ENCODE peak calls at places on chromosome 3, in seven cellular contexts. C is testis, Q is stomach, Y is ascending aorta, U is dorsolateral prefrontal cortex, H is cardiac muscle cell, G is transverse colon. L is an unnamed sample.

GRCh38 chr3:144415492-144415891 is 443.9 kb downstream of the DIPK2A start:
- DNase-seq in Y (no peak), G (no peak), C (no peak), H (no peak), U (no peak), Q (no peak), L (no peak)

GRCh38 chr3:17420668-17421067 is 321.8 kb downstream of the TBC1D5 start:
- DNase-seq in H (no peak), Q (no peak), U (no peak), Y (no peak), G (no peak), C (no peak), L (no peak)

GRCh38 chr3:132874701-132875100 is 152.5 kb upstream of the NPHP3 start:
- DNase-seq in U (no peak), Q (no peak), G (no peak), H (no peak), Y (no peak), C (no peak), L (no peak)

GRCh38 chr3:87088366-87088983 is 97.5 kb upstream of the VGLL3 start:
- DNase-seq in C (no peak), Q (no peak), G (no peak), Y (no peak), U (no peak), H (peak), L (no peak)

GRCh38 chr3:4722103-4722502 is 229.0 kb downstream of the ITPR1 start:
- DNase-seq in H (peak), Q (no peak), Y (no peak), G (peak), C (peak), U (peak), L (no peak)

GRCh38 chr3:66592927-66593625 is 92.3 kb upstream of the LRIG1 start:
- DNase-seq in U (no peak), C (no peak), Q (no peak), G (no peak), Y (no peak), H (no peak), L (no peak)

GRCh38 chr3:113264249-113264648 is 52.9 kb downstream of the BOC start:
- DNase-seq in G (no peak), Q (no peak), C (no peak), Y (no peak), U (no peak), H (no peak), L (no peak)

GRCh38 chr3:112604536-112604935 is 36.4 kb downstream of the CCDC80 start:
- DNase-seq in Y (no peak), H (peak), C (no peak), Q (no peak), G (no peak), U (no peak), L (no peak)

GRCh38 chr3:112632596-112632995 is 8.3 kb downstream of the CCDC80 start:
- DNase-seq in U (no peak), Y (no peak), G (no peak), Q (no peak), C (no peak), H (no peak), L (no peak)

GRCh38 chr3:120177151-120177550 is 82.9 kb upstream of the GSK3B start:
- DNase-seq in C (no peak), Q (no peak), H (peak), U (no peak), Y (peak), G (no peak), L (no peak)

GRCh38 chr3:89947357-89947954 is 840.0 kb downstream of the EPHA3 start:
- DNase-seq in Q (no peak), Y (no peak), C (no peak), H (no peak), U (no peak), G (peak), L (no peak)

GRCh38 chr3:13022348-13023250 is 50.6 kb downstream of the IQSEC1 start:
- DNase-seq in Y (peak), Q (peak), G (no peak), U (no peak), C (peak), H (peak), L (no peak)

GRCh38 chr3:77041756-77042155 is 1.9 kb downstream of the ROBO2 start:
- DNase-seq in G (no peak), Q (no peak), H (no peak), U (no peak), C (no peak), Y (no peak), L (no peak)

GRCh38 chr3:17841190-17841828 is 98.9 kb upstream of the TBC1D5 start:
- DNase-seq in U (peak), G (peak), H (peak), Y (peak), Q (peak), C (peak), L (peak)

GRCh38 chr3:17730318-17730967 is 12.0 kb downstream of the TBC1D5 start:
- DNase-seq in Q (no peak), U (no peak), Y (no peak), C (no peak), G (peak), H (peak), L (no peak)

GRCh38 chr3:23071306-23071705 is 131.8 kb upstream of the UBE2E2 start:
- DNase-seq in Q (no peak), Y (no peak), U (no peak), G (no peak), C (no peak), H (no peak), L (no peak)

GRCh38 chr3:71859128-71859519 is 74.2 kb upstream of the PROK2 start:
- DNase-seq in G (no peak), C (peak), Q (no peak), Y (no peak), U (no peak), H (peak), L (no peak)

GRCh38 chr3:152047465-152047864 is 174.0 kb downstream of the SUCNR1 start:
- DNase-seq in G (no peak), U (no peak), C (no peak), H (peak), Q (no peak), Y (no peak), L (no peak)

GRCh38 chr3:70000028-70000410 is 486 bp downstream of the SAMMSON start:
- DNase-seq in G (no peak), C (no peak), U (no peak), Q (no peak), Y (no peak), H (no peak), L (no peak)

GRCh38 chr3:72334681-72335457 is 513.4 kb downstream of the SHQ1 start:
- DNase-seq in C (no peak), H (no peak), U (peak), Y (no peak), G (no peak), Q (no peak), L (no peak)

GRCh38 chr3:173913397-173913796 is 515.9 kb downstream of the NLGN1 start:
- DNase-seq in C (peak), U (no peak), H (peak), Y (no peak), Q (no peak), G (no peak), L (no peak)

GRCh38 chr3:173916799-173917198 is 519.3 kb downstream of the NLGN1 start:
- DNase-seq in G (no peak), H (no peak), Y (no peak), U (no peak), Q (no peak), C (no peak), L (no peak)

GRCh38 chr3:173911446-173911845 is 513.9 kb downstream of the NLGN1 start:
- DNase-seq in Y (no peak), U (peak), C (no peak), Q (no peak), H (no peak), G (no peak), L (no peak)

GRCh38 chr3:173912126-173912525 is 514.6 kb downstream of the NLGN1 start:
- DNase-seq in Q (no peak), Y (no peak), C (no peak), H (no peak), U (no peak), G (no peak), L (no peak)

DNA sequence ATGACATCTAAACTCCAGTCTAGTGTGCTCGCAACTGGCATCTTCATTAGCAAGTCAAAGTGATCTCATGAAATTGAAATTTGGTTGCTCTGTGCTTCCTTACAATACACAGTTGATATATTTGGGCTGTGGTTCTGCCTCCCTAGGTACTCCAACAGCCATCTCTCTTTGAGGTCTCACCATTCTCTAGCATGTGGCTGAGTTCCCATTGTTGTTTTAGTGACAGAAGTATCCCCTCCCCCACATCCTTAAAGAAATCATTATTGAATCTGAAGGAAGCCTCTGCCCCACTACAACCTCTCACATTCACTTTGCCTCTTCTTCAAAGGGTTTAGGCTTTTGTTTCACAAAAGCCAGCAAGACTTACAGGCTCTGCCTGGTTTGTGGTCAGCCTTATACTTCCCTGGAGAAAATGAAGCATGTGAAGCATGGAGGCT is 516.5 kb downstream of the NLGN1 start:
- DNase-seq in Q (no peak), G (no peak), H (no peak), C (no peak), U (no peak), Y (no peak), L (no peak)
- H3K27ac ChIP-seq in Q (no peak), G (no peak), H (peak), C (no peak), U (peak), Y (no peak), L (no peak)

DNA sequence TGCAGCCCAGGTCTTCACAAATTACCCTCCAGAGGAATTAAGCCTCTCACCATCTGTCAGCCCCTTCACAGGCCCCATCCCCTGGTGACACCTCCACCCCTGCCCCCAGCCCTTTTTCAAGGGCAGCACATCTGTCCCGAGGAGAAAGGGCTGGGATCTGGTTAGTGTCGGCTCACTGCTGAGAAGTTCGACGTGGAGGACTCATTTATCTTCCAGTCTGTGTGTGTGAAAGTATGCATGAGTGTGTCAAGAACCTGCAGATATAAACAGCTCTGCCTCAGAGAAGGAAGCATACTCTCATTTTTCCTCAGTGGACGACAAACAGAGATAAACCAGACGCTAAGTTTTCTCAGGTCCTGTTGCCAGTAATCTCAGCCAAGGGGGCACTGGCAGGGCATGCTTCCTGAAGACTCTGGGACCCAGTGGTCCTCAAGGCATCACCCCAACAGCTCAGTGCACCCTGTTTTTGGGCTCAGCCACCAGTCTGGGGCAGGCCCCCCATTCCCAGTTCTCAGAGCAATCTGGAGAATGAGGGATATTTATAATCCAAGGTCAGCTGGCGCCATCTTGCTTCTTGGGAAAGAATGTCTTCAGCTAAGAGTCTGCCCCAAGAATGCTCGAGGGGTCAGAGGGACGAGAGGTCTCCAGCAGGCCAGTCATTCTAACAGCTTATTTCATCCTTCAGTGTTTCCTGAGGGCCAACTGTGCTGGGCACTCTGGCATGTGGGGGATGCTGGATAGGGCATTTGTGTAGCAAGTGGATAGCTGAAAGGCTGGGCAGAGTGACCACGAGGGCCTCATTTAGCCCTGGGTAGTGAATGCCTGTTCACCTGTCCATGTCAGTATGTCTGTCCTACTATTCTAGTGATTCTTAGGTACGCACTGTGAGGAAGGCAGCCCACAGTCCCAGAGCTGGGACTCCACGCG is 73.6 kb downstream of the ADCY5 start:
- DNase-seq in Y (peak), G (no peak), U (no peak), Q (no peak), H (no peak), C (no peak), L (peak)
- TF ChIP-seq CTCF in Y (peak), G (no peak), U (no peak), Q (no peak), H (no peak), C (no peak), L (no peak)

DNA sequence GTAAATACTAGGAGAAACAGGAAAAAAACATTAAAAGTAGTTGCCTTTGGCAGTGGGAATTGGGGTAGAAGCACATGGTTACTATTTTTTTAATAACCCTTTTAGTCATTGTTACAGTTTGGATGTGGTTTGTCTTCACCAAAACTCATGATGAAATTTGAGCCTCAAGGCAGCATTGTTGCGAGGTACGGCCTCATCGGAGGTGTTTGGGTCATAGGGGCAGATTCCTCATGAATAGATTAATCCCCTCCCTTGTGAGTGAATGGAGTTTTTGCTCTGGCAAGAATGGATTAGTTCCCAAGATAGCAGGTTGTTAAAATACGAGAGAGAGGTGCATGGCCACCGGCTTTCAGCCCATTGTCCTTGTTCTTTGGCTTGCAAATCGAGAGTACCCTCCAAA is 92.6 kb downstream of the LEKR1 start:
- DNase-seq in Y (no peak), H (no peak), U (no peak), G (no peak), Q (no peak), C (no peak), L (no peak)
- H3K27ac ChIP-seq in Y (no peak), H (no peak), U (no peak), G (no peak), Q (no peak), C (no peak), L (no peak)

GRCh38 chr3:48990636-48991421 is 788 bp downstream of the P4HTM start:
- DNase-seq in C (peak), H (peak), Y (no peak), U (peak), Q (no peak), G (peak), L (no peak)

GRCh38 chr3:48993834-48994233 is 3.8 kb downstream of the P4HTM start:
- DNase-seq in Y (no peak), C (no peak), H (no peak), U (no peak), Q (no peak), G (no peak), L (no peak)

GRCh38 chr3:48991851-48992545 is 2.0 kb downstream of the P4HTM start:
- DNase-seq in C (no peak), Y (no peak), H (no peak), U (no peak), Q (no peak), G (no peak), L (no peak)

GRCh38 chr3:48989126-48989795 is 780 bp upstream of the P4HTM start:
- DNase-seq in H (no peak), C (no peak), U (no peak), Y (no peak), Q (no peak), G (no peak), L (no peak)

DNA sequence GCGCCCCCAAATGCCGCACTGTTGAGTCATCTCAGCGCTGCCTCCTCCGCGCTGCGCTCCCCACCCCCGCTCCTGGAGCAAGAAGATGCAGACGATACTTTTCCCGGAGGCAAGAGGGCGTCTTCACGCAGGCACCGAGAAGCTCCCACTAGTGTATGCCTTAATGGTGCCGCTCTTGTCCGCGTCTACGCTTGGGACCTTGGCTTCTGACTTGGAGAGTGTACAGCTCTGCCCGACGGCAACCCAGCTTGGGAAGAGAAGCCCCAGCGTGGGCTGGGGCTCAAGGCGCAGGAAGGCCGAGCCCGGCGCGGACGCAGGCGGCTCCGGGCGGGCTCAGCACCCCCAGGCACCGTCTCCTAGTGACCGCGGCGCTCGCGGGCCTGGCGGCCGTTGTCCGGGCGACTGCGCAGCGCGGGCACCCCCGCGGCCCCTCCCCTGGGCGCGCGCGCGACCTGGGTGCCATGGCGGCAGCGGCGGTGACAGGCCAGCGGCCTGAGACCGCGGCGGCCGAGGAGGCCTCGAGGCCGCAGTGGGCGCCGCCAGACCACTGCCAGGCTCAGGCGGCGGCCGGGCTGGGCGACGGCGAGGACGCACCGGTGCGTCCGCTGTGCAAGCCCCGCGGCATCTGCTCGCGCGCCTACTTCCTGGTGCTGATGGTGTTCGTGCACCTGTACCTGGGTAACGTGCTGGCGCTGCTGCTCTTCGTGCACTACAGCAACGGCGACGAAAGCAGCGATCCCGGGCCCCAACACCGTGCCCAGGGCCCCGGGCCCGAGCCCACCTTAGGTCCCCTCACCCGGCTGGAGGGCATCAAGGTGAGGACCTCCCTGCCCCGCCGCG is at the start of gene P4HTM:
- DNase-seq in U (peak), Q (peak), G (peak), Y (peak), H (peak), C (peak), L (peak)
- TF ChIP-seq CTCF in U (peak), Q (peak), G (peak), Y (peak), H (peak), C (no peak), L (peak)

DNA sequence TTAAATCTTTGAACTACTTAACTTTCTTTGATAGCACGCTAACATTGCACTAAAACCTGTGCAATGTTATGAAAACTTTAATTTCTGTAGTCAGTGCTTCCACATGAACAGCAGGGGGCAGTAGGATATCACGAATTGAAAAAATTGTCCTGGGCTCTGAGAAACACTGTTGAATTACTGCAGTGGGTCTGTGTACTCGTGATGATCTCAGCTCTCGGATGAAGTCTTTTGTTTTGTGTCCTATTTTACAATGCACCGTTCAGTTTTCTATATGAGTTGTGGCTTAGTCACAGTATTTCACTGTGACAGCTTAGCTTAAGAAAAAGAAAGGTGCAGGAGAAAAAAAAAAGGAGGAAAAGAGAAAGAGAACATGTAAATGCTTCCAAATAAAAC is 141.3 kb upstream of the CCDC54 start:
- DNase-seq in U (peak), H (peak), Y (no peak), Q (no peak), C (peak), G (peak), L (peak)
- H3K27ac ChIP-seq in U (peak), H (no peak), Y (peak), Q (peak), C (peak), G (peak), L (no peak)

GRCh38 chr3:147940400-147940799 is 531.2 kb downstream of the ZIC1 start:
- DNase-seq in Y (no peak), C (no peak), Q (no peak), H (peak), G (no peak), U (no peak), L (no peak)
- TF ChIP-seq CTCF in Y (no peak), C (no peak), Q (no peak), H (no peak), G (no peak), U (peak), L (no peak)

GRCh38 chr3:128874481-128875180 is 4.8 kb upstream of the ACAD9 start:
- DNase-seq in G (no peak), Y (no peak), Q (no peak), C (no peak), U (no peak), H (no peak), L (no peak)

GRCh38 chr3:128875556-128876120 is 3.8 kb upstream of the ACAD9 start:
- DNase-seq in Q (peak), C (peak), Y (no peak), H (peak), G (peak), U (no peak), L (peak)

GRCh38 chr3:128872282-128872681 is 7.1 kb upstream of the ACAD9 start:
- DNase-seq in U (no peak), G (no peak), C (no peak), Q (no peak), H (no peak), Y (no peak), L (no peak)

GRCh38 chr3:128872744-128873143 is 6.7 kb upstream of the ACAD9 start:
- DNase-seq in H (no peak), U (no peak), C (no peak), G (no peak), Q (no peak), Y (no peak), L (no peak)

DNA sequence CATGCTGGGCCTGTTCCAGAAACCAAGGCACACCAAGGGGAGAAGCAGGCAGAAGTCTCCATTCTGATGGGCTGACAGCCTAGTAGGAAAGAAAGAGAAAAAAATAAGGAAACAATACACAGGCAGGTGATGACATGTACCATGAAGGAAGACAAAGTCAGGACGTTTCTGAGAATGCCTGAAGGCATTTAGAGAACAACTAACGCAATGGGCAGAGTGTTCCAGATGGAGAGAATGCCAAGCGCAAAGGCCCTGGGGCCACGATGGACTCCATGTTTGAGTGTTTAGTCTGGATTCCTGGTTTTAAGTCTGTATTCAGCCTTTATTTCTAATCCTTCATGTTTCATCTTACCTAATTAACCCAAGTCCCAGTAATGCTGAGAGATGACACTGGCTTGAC is 5.8 kb upstream of the ACAD9 start:
- DNase-seq in U (no peak), C (no peak), G (no peak), Y (no peak), Q (no peak), H (no peak), L (no peak)
- H3K27ac ChIP-seq in U (no peak), C (no peak), G (no peak), Y (no peak), Q (no peak), H (no peak), L (no peak)